ENCODE peak calls at places on chromosomes 5 and 9, in nine cellular contexts. L, M, O, G, A, H, U, V and Z are unnamed samples.

GRCh38 chr5:124583469-124584350 is 162.7 kb downstream of the ZNF608 start:
- DNase-seq in L (no peak), M (peak; percentile 92), O (no peak), G (no peak), A (no peak), H (no peak), U (no peak), V (no peak), Z (peak; percentile 70)

GRCh38 chr9:120886490-120886967 is 9.5 kb upstream of the PHF19 start:
- DNase-seq in L (no peak), M (peak; percentile 93), O (no peak), G (no peak), A (no peak), H (peak; percentile 74), U (no peak), V (peak; percentile 30), Z (no peak)

GRCh38 chr5:155147222-155147621 is 133.7 kb downstream of the KIF4B start:
- DNase-seq in L (no peak), M (no peak), O (no peak), G (no peak), A (no peak), H (no peak), U (no peak), V (no peak), Z (no peak)

GRCh38 chr9:129347323-129348120 is 169.5 kb upstream of the IER5L start:
- DNase-seq in L (no peak), M (no peak), O (no peak), G (no peak), A (no peak), H (no peak), U (no peak), V (no peak), Z (no peak)

GRCh38 chr9:86500667-86501435 is 146.6 kb upstream of the TUT7 start:
- DNase-seq in L (no peak), M (peak; percentile 91), O (no peak), G (no peak), A (no peak), H (no peak), U (no peak), V (no peak), Z (peak; percentile 57)

GRCh38 chr5:111127453-111128195 is 35.5 kb downstream of the WDR36 start:
- DNase-seq in L (no peak), M (no peak), O (no peak), G (no peak), A (no peak), H (no peak), U (no peak), V (no peak), Z (no peak)

GRCh38 chr5:146079695-146080361 is 25.5 kb downstream of the PLAC8L1 start:
- DNase-seq in L (no peak), M (peak; percentile 65), O (no peak), G (no peak), A (peak; percentile 24), H (no peak), U (no peak), V (no peak), Z (no peak)

GRCh38 chr9:134666801-134667200 is 25.2 kb downstream of the COL5A1 start:
- DNase-seq in L (no peak), M (peak; percentile 61), O (no peak), G (no peak), A (no peak), H (no peak), U (no peak), V (no peak), Z (no peak)

GRCh38 chr5:20974423-20974822 is 986.4 kb upstream of the CDH18 start:
- DNase-seq in L (no peak), M (peak; percentile 23), O (no peak), G (no peak), A (no peak), H (no peak), U (no peak), V (no peak), Z (no peak)

GRCh38 chr5:135995979-135996378 is 32.8 kb upstream of the TGFBI start:
- DNase-seq in L (no peak), M (peak; percentile 72), O (no peak), G (no peak), A (no peak), H (no peak), U (no peak), V (no peak), Z (peak; percentile 37)

GRCh38 chr9:37251452-37251851 is 131.1 kb downstream of the ZCCHC7 start:
- DNase-seq in L (no peak), M (no peak), O (no peak), G (no peak), A (no peak), H (no peak), U (no peak), V (no peak), Z (no peak)

GRCh38 chr5:73444499-73445432 is 3.8 kb downstream of the FOXD1 start:
- DNase-seq in L (no peak), M (peak; percentile 49), O (no peak), G (no peak), A (no peak), H (no peak), U (no peak), V (no peak), Z (no peak)

GRCh38 chr5:5270958-5271605 is 131.0 kb downstream of the ADAMTS16 start:
- DNase-seq in L (peak; percentile 85), M (peak; percentile 96), O (peak; percentile 65), G (no peak), A (no peak), H (peak; percentile 49), U (peak; percentile 12), V (peak; percentile 55), Z (peak; percentile 92)

GRCh38 chr9:33765411-33765810 is 29.9 kb upstream of the PRSS3 start:
- DNase-seq in L (no peak), M (peak; percentile 60), O (no peak), G (no peak), A (no peak), H (no peak), U (no peak), V (no peak), Z (no peak)

GRCh38 chr9:128101690-128102089 is 25.8 kb downstream of the PTGES2 start:
- DNase-seq in L (peak; percentile 78), M (no peak), O (peak; percentile 36), G (no peak), A (no peak), H (no peak), U (no peak), V (peak; percentile 64), Z (no peak)

GRCh38 chr9:128101231-128101641 is 26.3 kb downstream of the PTGES2 start:
- DNase-seq in L (peak; percentile 68), M (no peak), O (peak; percentile 66), G (no peak), A (no peak), H (no peak), U (no peak), V (no peak), Z (no peak)

GRCh38 chr9:128102861-128103588 is 24.5 kb downstream of the PTGES2 start:
- DNase-seq in L (peak; percentile 75), M (no peak), O (peak; percentile 83), G (no peak), A (no peak), H (no peak), U (no peak), V (no peak), Z (no peak)

GRCh38 chr9:128103589-128103962 is 24.0 kb downstream of the PTGES2 start:
- DNase-seq in L (peak; percentile 73), M (no peak), O (peak; percentile 38), G (peak; percentile 51), A (no peak), H (no peak), U (no peak), V (no peak), Z (no peak)

DNA sequence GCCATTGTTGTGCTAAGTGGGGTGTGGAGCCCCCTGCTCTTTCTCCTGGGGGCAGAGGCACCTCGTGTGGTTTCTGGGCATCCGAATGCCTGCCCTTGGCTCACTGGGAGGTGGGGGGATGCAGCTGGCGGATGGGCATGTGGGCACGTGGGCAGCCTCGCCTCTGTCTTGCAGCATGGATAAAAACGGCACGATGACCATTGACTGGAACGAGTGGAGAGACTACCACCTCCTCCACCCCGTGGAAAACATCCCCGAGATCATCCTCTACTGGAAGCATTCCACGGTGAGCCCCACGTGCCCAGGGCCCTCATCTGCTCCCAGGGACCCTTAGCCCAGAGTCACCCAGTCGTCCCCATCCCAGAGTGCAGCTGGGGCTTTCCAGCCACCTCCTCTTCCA is 25.3 kb downstream of the PTGES2 start:
- DNase-seq in L (no peak), M (no peak), O (no peak), G (no peak), A (no peak), H (no peak), U (no peak), V (no peak), Z (no peak)
- H3K4me3 ChIP-seq in L (peak overlapping the region; percentile 21), M (no peak overlapping the region), O (no peak overlapping the region), G (no peak overlapping the region), A (no peak overlapping the region), H (no peak overlapping the region), U (no peak overlapping the region), V (peak overlapping the region; percentile 8), Z (no peak overlapping the region)

DNA sequence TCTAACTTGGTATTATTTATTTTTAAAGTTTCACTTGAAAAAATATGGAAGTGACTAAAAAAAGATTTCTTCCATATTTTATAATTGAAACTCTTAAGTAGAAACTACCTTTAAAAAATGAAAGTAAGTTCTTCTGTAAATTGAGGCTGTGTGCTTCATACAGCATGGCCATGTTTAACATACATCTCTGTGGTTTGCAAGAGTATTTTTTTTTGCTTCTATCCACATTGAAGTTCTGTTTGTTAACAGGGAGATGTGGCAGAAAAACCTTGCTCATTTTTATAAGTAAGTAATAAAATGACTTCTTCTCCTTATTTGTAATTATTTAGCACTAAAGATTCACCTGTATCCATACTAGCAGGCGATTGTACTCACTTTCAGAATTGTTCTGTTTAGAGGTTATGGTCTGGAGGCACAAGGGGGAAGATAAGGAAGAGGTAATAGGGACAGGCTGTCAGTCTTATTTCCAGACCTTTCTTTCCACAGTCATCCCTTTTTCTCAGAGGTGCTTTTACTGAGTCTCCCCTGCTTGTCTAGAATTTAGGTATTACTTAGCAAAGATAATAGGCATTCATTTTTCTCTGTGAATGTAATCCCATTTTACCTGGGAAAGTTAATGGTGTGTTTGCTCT is 16.0 kb downstream of the FYB1 start:
- DNase-seq in L (no peak), M (no peak), O (no peak), G (no peak), A (no peak), H (no peak), U (no peak), V (no peak), Z (no peak)
- H3K27ac ChIP-seq in L (peak overlapping the region; percentile 82), M (no peak overlapping the region), O (no peak overlapping the region), G (peak overlapping the region; percentile 70), A (peak overlapping the region; percentile 93), H (no peak overlapping the region), U (no peak overlapping the region), V (peak overlapping the region; percentile 81), Z (no peak overlapping the region)

DNA sequence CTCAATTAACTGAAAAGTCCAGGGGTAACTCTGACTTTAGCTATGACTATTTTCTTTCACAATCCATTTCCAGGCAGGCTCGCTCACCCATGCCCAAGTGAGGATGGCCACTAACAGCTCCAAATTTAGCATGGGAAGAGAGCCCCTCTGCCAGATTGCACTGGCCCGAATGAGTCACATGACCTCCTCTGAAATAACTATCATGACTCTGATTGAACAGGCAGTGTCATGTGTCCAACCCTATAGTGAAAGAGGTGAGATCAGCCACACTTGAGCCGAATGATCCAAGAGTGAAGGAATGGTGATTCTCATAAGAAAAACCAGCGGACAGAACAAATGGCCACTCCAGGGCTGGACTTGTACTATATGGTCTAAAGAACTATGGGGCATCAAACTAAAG is 242.3 kb downstream of the NSG2 start:
- DNase-seq in L (no peak), M (no peak), O (no peak), G (no peak), A (no peak), H (no peak), U (no peak), V (no peak), Z (no peak)
- H3K4me1 ChIP-seq in L (no peaks in the 10 kb centered on the region), M (no peaks in the 10 kb centered on the region), O (no peaks in the 10 kb centered on the region), G (no peaks in the 10 kb centered on the region), A (no peaks in the 10 kb centered on the region), H (no peaks in the 10 kb centered on the region), U (no peaks in the 10 kb centered on the region), V (no peaks in the 10 kb centered on the region), Z (no peaks in the 10 kb centered on the region)

GRCh38 chr5:177402271-177403043 is 2.0 kb upstream of the PFN3 start:
- DNase-seq in L (peak; percentile 87), M (peak; percentile 58), O (peak; percentile 92), G (peak; percentile 71), A (peak; percentile 68), H (no peak), U (peak; percentile 80), V (peak; percentile 44), Z (peak; percentile 61)
- H3K4me3 ChIP-seq in L (peak overlapping the region; percentile 86), M (no peak overlapping the region), O (no peak overlapping the region), G (peak overlapping the region; percentile 72), A (peak overlapping the region; percentile 61), H (no peak overlapping the region), U (peak overlapping the region; percentile 38), V (no peak overlapping the region), Z (no peak overlapping the region)